ENCODE peak calls at places on chromosomes 13 and 19, in nine cellular contexts. X is tibial nerve, I is PC-3, H is pancreas, K is H9, C is HCT116, S is mucosa of descending colon, G is heart right ventricle, P is heart left ventricle. T is an unnamed sample. For H3K4me1, the result is how much of the 10 kb centered on the place peaks cover.

GRCh38 chr19:45322311-45322710 is 364 bp downstream of the CKM start:
- DNase-seq in X (no peak), I (no peak), H (no peak), K (no peak), C (no peak), S (no peak), G (no peak), P (no peak), T (no peak)

GRCh38 chr13:62432906-62433305 is 1017.3 kb upstream of the PCDH20 start:
- DNase-seq in X (no peak), I (no peak), H (no peak), K (no peak), C (no peak), S (no peak), G (no peak), P (no peak), T (no peak)

GRCh38 chr19:6210721-6211600 is 68.8 kb downstream of the MLLT1 start:
- DNase-seq in X (no peak), I (no peak), H (peak), K (no peak), C (no peak), S (peak), G (no peak), P (peak), T (no peak)

GRCh38 chr13:82136880-82137279 is 1745.4 kb downstream of the SLITRK1 start:
- DNase-seq in X (no peak), I (peak), H (no peak), K (no peak), C (no peak), S (no peak), G (no peak), P (no peak), T (no peak)

GRCh38 chr13:107360010-107360409 is 792.1 kb upstream of the ARGLU1 start:
- DNase-seq in X (no peak), I (peak), H (no peak), K (no peak), C (no peak), S (no peak), G (no peak), P (no peak), T (no peak)

GRCh38 chr13:24183741-24184182 is 23.2 kb downstream of the SPATA13 start:
- DNase-seq in X (no peak), I (no peak), H (peak), K (no peak), C (no peak), S (peak), G (no peak), P (no peak), T (peak)

GRCh38 chr13:42746846-42747245 is 34.5 kb upstream of the FAM216B start:
- DNase-seq in X (no peak), I (peak), H (no peak), K (no peak), C (no peak), S (no peak), G (no peak), P (no peak), T (no peak)

GRCh38 chr19:55585658-55586339 is 5.2 kb upstream of the ZNF579 start:
- DNase-seq in X (peak), I (no peak), H (peak), K (peak), C (no peak), S (peak), G (peak), P (peak), T (peak)

GRCh38 chr19:35459414-35460082 is 11.5 kb downstream of the FFAR2 start:
- DNase-seq in X (no peak), I (no peak), H (peak), K (no peak), C (no peak), S (peak), G (peak), P (peak), T (no peak)

GRCh38 chr19:29676586-29676985 is 11.3 kb downstream of the PLEKHF1 start:
- DNase-seq in X (no peak), I (no peak), H (no peak), K (no peak), C (no peak), S (no peak), G (peak), P (no peak), T (no peak)

GRCh38 chr19:35620001-35620400 is 7.5 kb downstream of the HAUS5 start:
- DNase-seq in X (no peak), I (no peak), H (peak), K (no peak), C (no peak), S (no peak), G (no peak), P (no peak), T (no peak)

GRCh38 chr13:21717817-21718216 is 46.9 kb downstream of the FGF9 start:
- DNase-seq in X (no peak), I (peak), H (no peak), K (peak), C (no peak), S (no peak), G (no peak), P (no peak), T (no peak)

GRCh38 chr13:104837756-104838155 is 1697.7 kb downstream of the EFNB2 start:
- DNase-seq in X (no peak), I (no peak), H (no peak), K (no peak), C (no peak), S (no peak), G (no peak), P (no peak), T (no peak)

GRCh38 chr13:40492511-40492910 is 173.9 kb downstream of the FOXO1 start:
- DNase-seq in X (no peak), I (no peak), H (no peak), K (no peak), C (no peak), S (no peak), G (peak), P (peak), T (no peak)

GRCh38 chr19:33241530-33242101 is 16.0 kb upstream of the SLC7A10 start:
- DNase-seq in X (no peak), I (peak), H (peak), K (no peak), C (no peak), S (peak), G (peak), P (peak), T (peak)

GRCh38 chr19:42284641-42285341 is 15.7 kb downstream of the CIC start:
- DNase-seq in X (no peak), I (no peak), H (peak), K (peak), C (no peak), S (peak), G (peak), P (no peak), T (no peak)

GRCh38 chr19:13825489-13826475 is 30.5 kb downstream of the ZSWIM4 start:
- DNase-seq in X (no peak), I (peak), H (peak), K (peak), C (no peak), S (peak), G (no peak), P (no peak), T (no peak)

GRCh38 chr13:110575322-110576069 is 14.0 kb upstream of the RAB20 start:
- DNase-seq in X (no peak), I (no peak), H (no peak), K (peak), C (no peak), S (no peak), G (peak), P (no peak), T (peak)

GRCh38 chr19:947090-947706 is 21.4 kb downstream of the ARID3A start:
- DNase-seq in X (no peak), I (no peak), H (peak), K (no peak), C (no peak), S (no peak), G (no peak), P (no peak), T (peak)

GRCh38 chr13:44449999-44450821 is 76.6 kb downstream of the SERP2 start:
- DNase-seq in X (no peak), I (peak), H (no peak), K (no peak), C (no peak), S (no peak), G (no peak), P (no peak), T (no peak)

GRCh38 chr19:485122-485521 is 11.2 kb upstream of the MADCAM1 start:
- DNase-seq in X (no peak), I (no peak), H (peak), K (no peak), C (no peak), S (no peak), G (no peak), P (no peak), T (no peak)

GRCh38 chr13:45468676-45469075 is 3.9 kb downstream of the COG3 start:
- DNase-seq in X (no peak), I (no peak), H (no peak), K (no peak), C (no peak), S (no peak), G (no peak), P (no peak), T (no peak)

GRCh38 chr19:42048992-42049391 is 21.0 kb downstream of the GRIK5 start:
- DNase-seq in X (no peak), I (peak), H (no peak), K (no peak), C (no peak), S (no peak), G (no peak), P (no peak), T (no peak)

GRCh38 chr19:40717325-40717879 is 490 bp downstream of the ITPKC start:
- DNase-seq in X (no peak), I (no peak), H (peak), K (no peak), C (no peak), S (no peak), G (peak), P (no peak), T (no peak)

GRCh38 chr19:16202320-16203255 is 4.9 kb downstream of the AP1M1 start:
- DNase-seq in X (no peak), I (no peak), H (no peak), K (no peak), C (no peak), S (no peak), G (no peak), P (peak), T (peak)

GRCh38 chr13:110782185-110782584 is 68.7 kb downstream of the ING1 start:
- DNase-seq in X (no peak), I (no peak), H (no peak), K (no peak), C (no peak), S (no peak), G (no peak), P (no peak), T (no peak)

GRCh38 chr19:35253316-35254286 is 4.8 kb downstream of the LSR start:
- DNase-seq in X (no peak), I (no peak), H (no peak), K (peak), C (no peak), S (no peak), G (no peak), P (peak), T (peak)

GRCh38 chr13:23979361-23980159 is 82.3 kb upstream of the C1QTNF9B start:
- DNase-seq in X (peak), I (peak), H (peak), K (peak), C (no peak), S (peak), G (peak), P (peak), T (peak)

GRCh38 chr19:28242317-28242927 is 970.5 kb downstream of the UQCRFS1 start:
- DNase-seq in X (no peak), I (no peak), H (no peak), K (peak), C (no peak), S (no peak), G (peak), P (no peak), T (no peak)

GRCh38 chr19:28244966-28245365 is 968.0 kb downstream of the UQCRFS1 start:
- DNase-seq in X (no peak), I (no peak), H (no peak), K (no peak), C (no peak), S (no peak), G (no peak), P (no peak), T (no peak)

GRCh38 chr19:28235606-28236125 is 977.3 kb downstream of the UQCRFS1 start:
- DNase-seq in X (no peak), I (no peak), H (no peak), K (no peak), C (no peak), S (no peak), G (no peak), P (no peak), T (no peak)

GRCh38 chr19:28234637-28235036 is 978.3 kb downstream of the UQCRFS1 start:
- DNase-seq in X (no peak), I (no peak), H (no peak), K (no peak), C (no peak), S (no peak), G (peak), P (no peak), T (no peak)

DNA sequence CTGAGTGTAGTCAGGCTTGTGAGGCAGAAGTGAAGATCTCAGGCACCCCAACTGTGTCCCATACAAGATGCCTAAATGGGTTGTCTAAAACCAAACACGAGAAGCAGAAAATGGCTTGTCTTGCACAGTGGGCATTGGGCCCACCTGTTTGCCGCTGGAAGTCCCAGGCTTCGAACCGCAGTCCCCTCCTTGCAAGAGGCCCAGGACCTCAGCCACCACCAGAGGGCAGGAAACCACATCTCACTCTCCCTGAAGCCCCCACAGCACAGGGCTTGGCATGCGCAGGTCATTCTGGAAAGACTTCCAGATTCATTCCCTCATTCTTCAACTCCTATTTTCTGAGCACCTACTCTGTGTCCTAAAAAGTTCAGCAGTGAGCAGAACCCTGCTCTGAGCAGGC is 973.7 kb downstream of the UQCRFS1 start:
- DNase-seq in X (no peak), I (no peak), H (no peak), K (peak), C (no peak), S (no peak), G (no peak), P (no peak), T (no peak)
- TF ChIP-seq CTCF in X (no peak), I (no peak), H (no peak), K (peak), C (no peak), S (no peak), G (no peak), P (no peak), T (no peak)

DNA sequence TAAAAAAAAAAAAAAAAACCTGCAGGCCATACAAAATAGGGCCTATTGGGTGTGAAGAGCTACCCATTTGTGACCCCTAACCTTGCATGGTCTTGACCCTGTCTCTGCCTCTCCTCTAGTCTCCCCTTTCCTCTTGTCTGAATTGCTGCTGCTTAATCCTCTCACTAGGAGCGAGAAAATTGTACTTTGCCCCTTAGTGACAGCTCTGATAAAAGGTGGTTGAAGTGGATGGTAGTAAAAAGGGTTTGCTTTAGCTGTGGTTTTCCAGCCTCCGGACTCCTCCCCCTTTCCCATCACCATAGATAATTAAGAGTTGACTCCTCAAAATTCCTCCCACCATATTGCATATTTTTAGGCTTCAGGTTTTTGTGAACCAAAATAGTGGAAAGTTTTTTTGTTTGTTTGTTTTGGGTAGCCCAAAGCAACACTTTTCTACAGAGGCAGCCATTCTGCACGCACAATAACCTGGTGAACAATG is 23.5 kb downstream of the ACTN4 start:
- DNase-seq in X (no peak), I (no peak), H (no peak), K (no peak), C (no peak), S (no peak), G (no peak), P (no peak), T (no peak)
- H3K4me1 ChIP-seq in X (under half), I (under half), H (half or more), K (under half), C (half or more), S (half or more), G (half or more), P (half or more), T (half or more)

GRCh38 chr13:30704596-30704995 is 30.7 kb upstream of the ALOX5AP start:
- DNase-seq in X (no peak), I (no peak), H (no peak), K (no peak), C (no peak), S (no peak), G (no peak), P (no peak), T (no peak)
- TF ChIP-seq CTCF in X (no peak), I (no peak), H (no peak), K (no peak), C (no peak), S (no peak), G (no peak), P (no peak), T (no peak)

GRCh38 chr19:46925548-46925950 is 64.8 kb downstream of the ARHGAP35 start:
- DNase-seq in X (no peak), I (peak), H (no peak), K (no peak), C (no peak), S (no peak), G (no peak), P (no peak), T (peak)

GRCh38 chr19:46924874-46925547 is 64.2 kb downstream of the ARHGAP35 start:
- DNase-seq in X (no peak), I (peak), H (no peak), K (no peak), C (no peak), S (peak), G (peak), P (no peak), T (no peak)

GRCh38 chr19:46927893-46928292 is 67.1 kb downstream of the ARHGAP35 start:
- DNase-seq in X (no peak), I (no peak), H (no peak), K (no peak), C (no peak), S (no peak), G (no peak), P (no peak), T (no peak)

GRCh38 chr19:46927106-46927505 is 66.3 kb downstream of the ARHGAP35 start:
- DNase-seq in X (no peak), I (no peak), H (no peak), K (no peak), C (no peak), S (no peak), G (no peak), P (no peak), T (no peak)

GRCh38 chr19:46926201-46927071 is 65.6 kb downstream of the ARHGAP35 start:
- DNase-seq in X (no peak), I (peak), H (no peak), K (no peak), C (no peak), S (no peak), G (no peak), P (no peak), T (no peak)
- H3K4me1 ChIP-seq in X (under half), I (half or more), H (under half), K (under half), C (half or more), S (under half), G (under half), P (half or more), T (under half)

DNA sequence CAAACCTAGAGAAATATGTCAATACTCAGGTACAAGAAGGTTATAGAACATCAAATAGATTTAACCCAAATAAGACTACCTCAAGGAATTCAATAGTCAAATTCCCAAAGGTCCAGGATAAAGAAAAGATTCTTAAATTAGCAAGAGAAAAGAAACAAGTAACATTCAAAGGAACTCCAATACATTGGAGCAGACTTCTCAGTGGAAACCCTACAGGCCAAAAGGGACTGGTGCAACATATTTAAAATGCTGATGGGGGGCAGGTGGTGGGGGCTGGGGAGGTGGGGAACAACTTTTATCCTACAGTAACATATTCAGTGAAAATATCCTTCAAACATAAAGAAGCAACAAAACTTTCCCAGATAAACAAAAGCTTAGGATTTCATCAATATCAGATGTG is 23.1 kb downstream of the ITGBL1 start:
- DNase-seq in X (no peak), I (no peak), H (no peak), K (no peak), C (no peak), S (no peak), G (no peak), P (no peak), T (no peak)
- TF ChIP-seq CTCF in X (no peak), I (no peak), H (no peak), K (peak), C (no peak), S (no peak), G (no peak), P (no peak), T (no peak)

GRCh38 chr19:57802269-57802668 is 12.4 kb downstream of the ZNF552 start:
- DNase-seq in X (no peak), I (no peak), H (no peak), K (peak), C (no peak), S (no peak), G (no peak), P (no peak), T (no peak)
- H3K4me1 ChIP-seq in X (under half), I (under half), H (under half), K (under half), C (under half), S (under half), G (under half), P (half or more), T (under half)

GRCh38 chr13:34941436-34941834 is 635 bp upstream of the NBEA start:
- DNase-seq in X (no peak), I (no peak), H (no peak), K (no peak), C (no peak), S (no peak), G (no peak), P (no peak), T (no peak)

GRCh38 chr13:34939771-34940170 is 2.3 kb upstream of the NBEA start:
- DNase-seq in X (no peak), I (no peak), H (no peak), K (no peak), C (no peak), S (no peak), G (no peak), P (no peak), T (no peak)

GRCh38 chr13:34942732-34943674 is 933 bp downstream of the NBEA start:
- DNase-seq in X (no peak), I (peak), H (peak), K (peak), C (no peak), S (peak), G (peak), P (peak), T (peak)

GRCh38 chr13:34943675-34944634 is 1.9 kb downstream of the NBEA start:
- DNase-seq in X (no peak), I (peak), H (no peak), K (no peak), C (no peak), S (no peak), G (no peak), P (no peak), T (no peak)

DNA sequence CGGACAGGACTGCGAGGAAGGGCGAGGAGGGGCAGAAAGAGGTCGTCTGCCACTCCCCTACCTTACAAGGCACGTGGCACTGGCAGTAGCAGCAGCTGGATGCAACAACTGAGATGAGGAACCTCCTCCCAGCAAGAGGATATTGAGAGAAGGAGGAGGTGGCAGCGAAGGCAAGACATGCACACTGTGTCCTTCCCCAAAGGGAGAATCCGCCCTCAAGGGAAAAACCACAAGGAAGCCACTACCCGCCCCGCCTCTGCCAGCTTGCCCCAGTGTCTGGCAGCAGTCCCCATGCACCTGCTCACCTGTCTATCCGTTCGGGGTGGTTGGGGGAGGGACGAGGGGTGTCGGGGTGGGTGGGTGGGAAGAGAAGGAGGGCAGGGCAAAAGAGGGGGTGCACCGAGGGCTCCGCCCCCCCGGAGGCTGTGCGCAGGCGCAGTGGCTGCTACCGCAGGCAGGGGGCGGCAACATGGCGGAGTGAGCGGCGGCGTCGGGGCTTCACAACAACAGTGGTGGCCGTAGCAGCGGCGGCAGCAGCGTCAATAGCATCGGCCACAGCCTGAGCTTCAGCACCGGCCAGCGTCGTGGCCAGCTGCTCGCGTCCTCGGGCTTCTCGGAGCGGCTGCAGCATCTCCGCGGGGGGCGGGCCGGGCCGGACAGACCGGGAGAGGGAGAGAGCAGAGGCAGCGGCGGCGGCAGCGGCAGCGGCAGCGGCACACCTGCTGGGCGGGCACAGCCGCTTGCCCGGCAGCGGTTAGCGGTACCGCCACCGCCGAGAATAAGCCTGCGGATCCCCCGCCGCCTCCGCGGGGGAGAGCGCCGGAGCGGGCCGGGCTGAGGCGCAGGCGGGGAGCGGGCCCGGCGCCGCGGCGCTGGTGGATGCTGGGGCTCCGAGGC is at the start of gene NBEA:
- DNase-seq in X (peak), I (peak), H (peak), K (peak), C (peak), S (peak), G (peak), P (peak), T (peak)
- TF ChIP-seq CTCF in X (peak), I (no peak), H (peak), K (peak), C (no peak), S (no peak), G (peak), P (peak), T (no peak)